ENCODE peak calls at places on chromosomes 13 and 19, in four cellular contexts. S is EH, Q is islet precursor cell, L is T-helper 17 cell. G is an unnamed sample.

GRCh38 chr19:9126900-9127405 is at the start of gene OR7G3:
- DNase-seq in S (no peak), Q (no peak), L (no peak), G (no peak)

GRCh38 chr13:34523401-34523800 is 418.7 kb upstream of the NBEA start:
- DNase-seq in S (peak), Q (no peak), L (no peak), G (no peak)

GRCh38 chr13:49571299-49572240 is 13.8 kb downstream of the RCBTB1 start:
- DNase-seq in S (no peak), Q (no peak), L (no peak), G (no peak)

GRCh38 chr13:78785764-78786163 is 126.8 kb upstream of the OBI1 start:
- DNase-seq in S (no peak), Q (no peak), L (no peak), G (no peak)

GRCh38 chr13:71704650-71705049 is 162.4 kb downstream of the DACH1 start:
- DNase-seq in S (no peak), Q (no peak), L (no peak), G (no peak)

GRCh38 chr13:26914624-26915023 is 154.0 kb upstream of the GPR12 start:
- DNase-seq in S (no peak), Q (no peak), L (no peak), G (no peak)

GRCh38 chr19:33815410-33816340 is 19.0 kb downstream of the KCTD15 start:
- DNase-seq in S (peak), Q (peak), L (no peak), G (no peak)

GRCh38 chr19:43605875-43606568 is 5.9 kb upstream of the SRRM5 start:
- DNase-seq in S (no peak), Q (no peak), L (no peak), G (no peak)

GRCh38 chr19:51699170-51699569 is 6.0 kb downstream of the SPACA6 start:
- DNase-seq in S (no peak), Q (no peak), L (no peak), G (no peak)

GRCh38 chr19:17209126-17210036 is 5.8 kb upstream of the USE1 start:
- DNase-seq in S (peak), Q (peak), L (no peak), G (no peak)

GRCh38 chr19:51754770-51755169 is 3.1 kb upstream of the FPR1 start:
- DNase-seq in S (no peak), Q (peak), L (no peak), G (no peak)

GRCh38 chr13:47117268-47117667 is 220.4 kb upstream of the HTR2A start:
- DNase-seq in S (peak), Q (peak), L (no peak), G (no peak)

GRCh38 chr13:29679357-29680050 is 84.0 kb upstream of the SLC7A1 start:
- DNase-seq in S (no peak), Q (peak), L (no peak), G (no peak)

GRCh38 chr13:22198656-22199217 is 527.9 kb downstream of the FGF9 start:
- DNase-seq in S (no peak), Q (no peak), L (no peak), G (no peak)

GRCh38 chr13:53015971-53016370 is 12.6 kb upstream of the OLFM4 start:
- DNase-seq in S (no peak), Q (no peak), L (no peak), G (no peak)

GRCh38 chr19:12796146-12797071 is 5.1 kb downstream of the JUNB start:
- DNase-seq in S (peak), Q (peak), L (peak), G (peak)

GRCh38 chr19:7629347-7630054 is at the start of the genes PET100 and XAB2:
- DNase-seq in S (peak), Q (peak), L (peak), G (peak)